ENCODE peak calls at places on chromosome 15, in ten cellular contexts. D, O, G, M, S, B, I, N, Y and L are unnamed samples.

GRCh38 chr15:59713177-59713576 is 24.1 kb upstream of the BNIP2 start:
- DNase-seq in D (no peak), O (no peak), G (no peak), M (no peak), S (no peak), B (no peak), I (no peak), N (no peak), Y (no peak), L (no peak)

GRCh38 chr15:63109498-63110290 is 12.0 kb upstream of the LACTB start:
- DNase-seq in D (no peak), O (no peak), G (no peak), M (no peak), S (no peak), B (no peak), I (no peak), N (no peak), Y (no peak), L (no peak)

GRCh38 chr15:45795487-45796069 is 160.7 kb downstream of the SQOR start:
- DNase-seq in D (no peak), O (peak; percentile 32), G (no peak), M (no peak), S (peak; percentile 20), B (peak; percentile 24), I (peak; percentile 30), N (no peak), Y (no peak), L (no peak)

GRCh38 chr15:77581896-77582569 is 50.7 kb downstream of the LINGO1 start:
- DNase-seq in D (no peak), O (no peak), G (no peak), M (no peak), S (no peak), B (no peak), I (no peak), N (no peak), Y (no peak), L (no peak)

GRCh38 chr15:93189562-93189961 is 100.6 kb upstream of the RGMA start:
- DNase-seq in D (no peak), O (no peak), G (no peak), M (no peak), S (no peak), B (no peak), I (no peak), N (no peak), Y (no peak), L (no peak)

GRCh38 chr15:66405605-66406004 is 18.9 kb downstream of the MAP2K1 start:
- DNase-seq in D (no peak), O (peak; percentile 36), G (no peak), M (no peak), S (no peak), B (peak; percentile 7), I (peak; percentile 78), N (no peak), Y (no peak), L (no peak)

GRCh38 chr15:45790325-45790943 is 155.6 kb downstream of the SQOR start:
- DNase-seq in D (peak; percentile 21), O (peak; percentile 14), G (no peak), M (no peak), S (peak; percentile 8), B (peak; percentile 40), I (peak; percentile 26), N (no peak), Y (no peak), L (no peak)

GRCh38 chr15:96330450-96331140 is at the start of gene NR2F2:
- DNase-seq in D (peak; percentile 95), O (peak; percentile 99), G (peak; percentile 17), M (peak; percentile 96), S (peak; percentile 99), B (peak; percentile 100), I (peak; percentile 100), N (peak; percentile 98), Y (peak; percentile 34), L (no peak)

GRCh38 chr15:75718326-75718725 is 5.7 kb upstream of the CSPG4 start:
- DNase-seq in D (peak; percentile 88), O (peak; percentile 53), G (no peak), M (no peak), S (peak; percentile 86), B (peak; percentile 76), I (peak; percentile 66), N (no peak), Y (no peak), L (no peak)

GRCh38 chr15:81073796-81074195 is 60.3 kb upstream of the CFAP161 start:
- DNase-seq in D (no peak), O (no peak), G (no peak), M (no peak), S (no peak), B (no peak), I (no peak), N (no peak), Y (no peak), L (no peak)

GRCh38 chr15:68691667-68692066 is 112.9 kb downstream of the CORO2B start:
- DNase-seq in D (no peak), O (no peak), G (no peak), M (no peak), S (no peak), B (no peak), I (no peak), N (no peak), Y (no peak), L (no peak)

GRCh38 chr15:66999601-67000000 is 65.8 kb upstream of the SMAD3 start:
- DNase-seq in D (no peak), O (no peak), G (no peak), M (no peak), S (no peak), B (no peak), I (no peak), N (no peak), Y (no peak), L (no peak)

GRCh38 chr15:47003568-47003967 is 713.7 kb upstream of the SEMA6D start:
- DNase-seq in D (no peak), O (no peak), G (no peak), M (no peak), S (no peak), B (no peak), I (no peak), N (no peak), Y (no peak), L (no peak)

GRCh38 chr15:71201471-71201870 is 86.2 kb downstream of the THSD4 start:
- DNase-seq in D (no peak), O (no peak), G (no peak), M (no peak), S (no peak), B (no peak), I (peak; percentile 44), N (peak; percentile 21), Y (no peak), L (no peak)

GRCh38 chr15:66673410-66674322 is 28.4 kb upstream of the SMAD6 start:
- DNase-seq in D (no peak), O (no peak), G (no peak), M (peak; percentile 88), S (peak; percentile 19), B (no peak), I (no peak), N (no peak), Y (no peak), L (no peak)

GRCh38 chr15:42375941-42376340 is 16.6 kb downstream of the CAPN3 start:
- DNase-seq in D (no peak), O (no peak), G (no peak), M (no peak), S (no peak), B (no peak), I (no peak), N (no peak), Y (no peak), L (no peak)

GRCh38 chr15:40357723-40358491 is at the start of gene DISP2:
- DNase-seq in D (peak; percentile 99), O (peak; percentile 75), G (peak; percentile 84), M (peak; percentile 90), S (peak; percentile 86), B (peak; percentile 96), I (peak; percentile 67), N (peak; percentile 87), Y (peak; percentile 87), L (peak; percentile 86)

GRCh38 chr15:74442604-74443003 is 8.8 kb upstream of the SEMA7A start:
- DNase-seq in D (no peak), O (no peak), G (no peak), M (no peak), S (no peak), B (no peak), I (no peak), N (no peak), Y (no peak), L (no peak)

GRCh38 chr15:64883997-64884511 is 27.6 kb upstream of the ANKDD1A start:
- DNase-seq in D (peak; percentile 89), O (peak; percentile 94), G (peak; percentile 75), M (peak; percentile 84), S (peak; percentile 95), B (peak; percentile 78), I (peak; percentile 82), N (no peak), Y (peak; percentile 67), L (peak; percentile 82)

GRCh38 chr15:60745469-60745971 is 266.6 kb upstream of the ICE2 start:
- DNase-seq in D (no peak), O (peak; percentile 22), G (no peak), M (no peak), S (peak; percentile 50), B (peak; percentile 64), I (peak; percentile 70), N (peak; percentile 79), Y (no peak), L (no peak)

GRCh38 chr15:95812491-95812890 is 518.0 kb upstream of the NR2F2 start:
- DNase-seq in D (no peak), O (peak; percentile 57), G (no peak), M (no peak), S (peak; percentile 21), B (peak; percentile 19), I (peak; percentile 49), N (no peak), Y (no peak), L (no peak)

GRCh38 chr15:62059108-62059817 is 984 bp downstream of the VPS13C start:
- DNase-seq in D (no peak), O (peak; percentile 19), G (no peak), M (no peak), S (peak; percentile 19), B (peak; percentile 36), I (no peak), N (no peak), Y (no peak), L (no peak)